ENCODE peak calls at places on chromosomes 4 and X, in seven cellular contexts. H is spleen; C is keratinocyte; U is ovary; W is cardiac muscle cell; K is CD8-positive, alpha-beta memory T cell; E is HCT116. Q is an unnamed sample.

GRCh38 chrX:55710701-55711100 is 6.8 kb upstream of the RRAGB start:
- DNase-seq in H (no peak), C (no peak), U (no peak), W (peak; percentile 47), K (no peak), E (no peak), Q (peak; percentile 26)

GRCh38 chr4:150591284-150591874 is 9.4 kb downstream of the MAB21L2 start:
- DNase-seq in H (no peak), C (no peak), U (no peak), W (no peak), K (no peak), E (no peak), Q (no peak)

GRCh38 chrX:24491741-24492140 is 26.7 kb downstream of the PDK3 start:
- DNase-seq in H (no peak), C (no peak), U (no peak), W (no peak), K (no peak), E (no peak), Q (no peak)

GRCh38 chrX:66676990-66677389 is 38.1 kb upstream of the EDA2R start:
- DNase-seq in H (no peak), C (no peak), U (no peak), W (peak; percentile 80), K (no peak), E (no peak), Q (no peak)

GRCh38 chr4:2768921-2769336 is 12.8 kb upstream of the TNIP2 start:
- DNase-seq in H (peak; percentile 71), C (no peak), U (no peak), W (peak; percentile 29), K (no peak), E (no peak), Q (no peak)

GRCh38 chrX:22686138-22686541 is 313.6 kb upstream of the DDX53 start:
- DNase-seq in H (peak; percentile 51), C (no peak), U (no peak), W (peak; percentile 81), K (no peak), E (no peak), Q (no peak)

GRCh38 chrX:121641560-121641959 is 594.1 kb downstream of the GLUD2 start:
- DNase-seq in H (no peak), C (no peak), U (no peak), W (peak; percentile 18), K (no peak), E (no peak), Q (peak; percentile 14)

GRCh38 chr4:68361146-68361589 is 11.3 kb upstream of the YTHDC1 start:
- DNase-seq in H (no peak), C (peak; percentile 66), U (no peak), W (peak; percentile 47), K (no peak), E (no peak), Q (peak; percentile 94)

GRCh38 chrX:72273718-72274117 is 3.3 kb downstream of the RPS4X start:
- DNase-seq in H (no peak), C (no peak), U (no peak), W (no peak), K (no peak), E (no peak), Q (no peak)

GRCh38 chrX:3567681-3568080 is 145.8 kb downstream of the PRKX start:
- DNase-seq in H (no peak), C (no peak), U (no peak), W (no peak), K (no peak), E (no peak), Q (no peak)

GRCh38 chr4:125155251-125155650 is 159.5 kb upstream of the FAT4 start:
- DNase-seq in H (no peak), C (no peak), U (no peak), W (no peak), K (no peak), E (no peak), Q (no peak)

GRCh38 chr4:176432811-176433540 is 113.2 kb downstream of the SPCS3 start:
- DNase-seq in H (no peak), C (no peak), U (no peak), W (no peak), K (no peak), E (no peak), Q (no peak)

GRCh38 chr4:25702848-25703247 is 47.2 kb downstream of the SLC34A2 start:
- DNase-seq in H (no peak), C (no peak), U (no peak), W (peak; percentile 85), K (no peak), E (no peak), Q (no peak)

GRCh38 chrX:115499112-115499805 is 61.7 kb upstream of the PLS3 start:
- DNase-seq in H (no peak), C (no peak), U (no peak), W (peak; percentile 53), K (no peak), E (no peak), Q (no peak)

GRCh38 chr4:172871381-172871780 is 297.2 kb upstream of the GALNT7 start:
- DNase-seq in H (no peak), C (no peak), U (no peak), W (no peak), K (no peak), E (peak; percentile 13), Q (no peak)

GRCh38 chr4:11976726-11977263 is 548.1 kb upstream of the HS3ST1 start:
- DNase-seq in H (no peak), C (no peak), U (no peak), W (no peak), K (no peak), E (no peak), Q (no peak)

GRCh38 chrX:134658421-134658896 is at the start of gene PLAC1:
- DNase-seq in H (no peak), C (no peak), U (no peak), W (no peak), K (no peak), E (no peak), Q (no peak)

GRCh38 chrX:47540754-47541538 is 20.1 kb upstream of the ARAF start:
- DNase-seq in H (no peak), C (no peak), U (peak; percentile 72), W (peak; percentile 94), K (no peak), E (peak; percentile 78), Q (peak; percentile 36)

GRCh38 chrX:129427267-129427666 is 96.0 kb downstream of the SMARCA1 start:
- DNase-seq in H (no peak), C (no peak), U (no peak), W (no peak), K (no peak), E (peak; percentile 0), Q (no peak)

GRCh38 chrX:64894454-64895038 is 81.7 kb downstream of the ZC4H2 start:
- DNase-seq in H (no peak), C (no peak), U (no peak), W (no peak), K (peak; percentile 47), E (peak; percentile 12), Q (no peak)

GRCh38 chr4:8302331-8302730 is 32.8 kb downstream of the HTRA3 start:
- DNase-seq in H (peak; percentile 53), C (no peak), U (peak; percentile 25), W (no peak), K (no peak), E (no peak), Q (no peak)

GRCh38 chrX:108641589-108642272 is 94.6 kb downstream of the IRS4 start:
- DNase-seq in H (no peak), C (no peak), U (no peak), W (no peak), K (no peak), E (no peak), Q (no peak)

GRCh38 chr4:1255151-1255550 is 6.2 kb upstream of the CTBP1 start:
- DNase-seq in H (no peak), C (no peak), U (no peak), W (no peak), K (no peak), E (no peak), Q (no peak)

GRCh38 chr4:70637239-70637920 is 8.8 kb downstream of the ENAM start:
- DNase-seq in H (no peak), C (no peak), U (no peak), W (no peak), K (no peak), E (no peak), Q (no peak)
- H3K27ac ChIP-seq in H (peak overlapping the region; percentile 9), C (no peak overlapping the region), U (no peak overlapping the region), W (peak overlapping the region; percentile 22), K (no peak overlapping the region), E (no peak overlapping the region), Q (no peak overlapping the region)

DNA sequence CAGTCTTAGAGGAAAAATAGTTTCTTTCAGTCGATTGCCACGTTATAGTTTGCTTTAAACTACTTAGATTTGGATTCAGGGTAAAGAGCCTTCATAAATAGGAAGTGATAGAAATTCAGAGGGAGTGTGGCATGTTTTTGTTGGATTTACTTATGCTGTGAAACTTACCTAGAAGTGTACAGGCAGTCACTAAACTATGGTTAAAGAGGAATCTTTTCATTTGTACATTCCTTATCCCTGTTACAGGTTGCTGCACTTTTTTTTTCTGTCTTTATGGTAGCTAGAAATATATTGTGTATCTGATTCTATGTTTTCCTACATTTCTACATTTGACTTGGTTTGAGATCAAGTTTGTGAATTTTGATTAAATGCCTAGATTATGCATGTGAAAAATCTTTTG is 19.1 kb downstream of the WWC2 start:
- DNase-seq in H (no peak), C (no peak), U (no peak), W (no peak), K (no peak), E (no peak), Q (no peak)
- H3K27ac ChIP-seq in H (no peak overlapping the region), C (no peak overlapping the region), U (no peak overlapping the region), W (peak overlapping the region; percentile 86), K (no peak overlapping the region), E (no peak overlapping the region), Q (no peak overlapping the region)

GRCh38 chrX:68832101-68832416 is 3.2 kb downstream of the EFNB1 start:
- DNase-seq in H (no peak), C (no peak), U (peak; percentile 61), W (peak; percentile 79), K (no peak), E (no peak), Q (no peak)
- H3K27ac ChIP-seq in H (peak overlapping the region; percentile 84), C (peak overlapping the region; percentile 92), U (peak overlapping the region; percentile 6), W (no peak overlapping the region), K (no peak overlapping the region), E (no peak overlapping the region), Q (peak overlapping the region; percentile 87)

GRCh38 chr4:16687845-16688244 is 210.6 kb downstream of the LDB2 start:
- DNase-seq in H (no peak), C (no peak), U (no peak), W (no peak), K (no peak), E (no peak), Q (no peak)

GRCh38 chr4:16685536-16685935 is 212.9 kb downstream of the LDB2 start:
- DNase-seq in H (no peak), C (no peak), U (no peak), W (no peak), K (no peak), E (no peak), Q (no peak)

GRCh38 chr4:16684083-16684482 is 214.4 kb downstream of the LDB2 start:
- DNase-seq in H (no peak), C (no peak), U (no peak), W (peak; percentile 86), K (no peak), E (no peak), Q (no peak)

GRCh38 chr4:16687011-16687410 is 211.4 kb downstream of the LDB2 start:
- DNase-seq in H (no peak), C (no peak), U (no peak), W (no peak), K (no peak), E (no peak), Q (no peak)

DNA sequence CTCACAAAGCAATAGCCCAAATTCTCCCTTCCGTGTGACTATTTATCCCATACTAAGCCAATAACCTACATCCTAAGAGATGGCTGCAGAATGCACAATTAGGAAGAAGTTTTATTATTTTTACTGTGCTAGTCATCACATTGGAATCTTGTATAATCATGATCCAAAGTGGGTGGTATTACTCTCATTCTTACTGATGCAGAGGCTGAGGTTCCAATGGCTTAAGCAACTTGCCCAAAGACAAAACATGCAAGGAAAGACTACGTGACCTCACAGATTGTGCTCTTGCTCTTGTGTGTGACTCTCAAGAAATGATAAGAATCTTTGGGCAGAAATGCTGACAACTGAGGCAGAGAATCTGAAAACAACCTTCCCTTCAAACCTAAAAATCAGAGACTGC is 212.2 kb downstream of the LDB2 start:
- DNase-seq in H (no peak), C (no peak), U (no peak), W (peak; percentile 87), K (no peak), E (no peak), Q (no peak)
- H3K27ac ChIP-seq in H (no peak overlapping the region), C (no peak overlapping the region), U (no peak overlapping the region), W (no peak overlapping the region), K (no peak overlapping the region), E (no peak overlapping the region), Q (no peak overlapping the region)

Q was measured in epithelial cell of prostate.